ENCODE peak calls at places on chromosomes 4 and X, in four cellular contexts. H, T, L and J are unnamed samples.

GRCh38 chr4:54322817-54323417 is 93.8 kb downstream of the PDGFRA start:
- DNase-seq in L (no peak), T (peak), H (peak), J (peak)

GRCh38 chr4:182240161-182241130 is 2.8 kb upstream of the TENM3 start:
- DNase-seq in L (no peak), T (peak), H (no peak), J (no peak)

GRCh38 chr4:109967798-109968520 is 55.3 kb downstream of the EGF start:
- DNase-seq in T (no peak), L (no peak), H (no peak), J (no peak)

GRCh38 chrX:69093960-69094935 is 71.0 kb downstream of the PJA1 start:
- DNase-seq in T (peak), L (no peak), H (peak), J (peak)

GRCh38 chr4:38872620-38873019 is 5.0 kb downstream of the FAM114A1 start:
- DNase-seq in H (no peak), L (no peak), T (peak), J (no peak)

GRCh38 chrX:79270401-79270800 is 96.7 kb downstream of the ITM2A start:
- DNase-seq in L (peak), H (no peak), T (no peak), J (peak)

GRCh38 chrX:22128961-22129360 is 96.8 kb downstream of the PHEX start:
- DNase-seq in L (no peak), T (no peak), H (no peak), J (no peak)

GRCh38 chr4:154578919-154579318 is 11.6 kb downstream of the FGA start:
- DNase-seq in T (no peak), L (no peak), H (no peak), J (no peak)

GRCh38 chr4:177047851-177048174 is 255.1 kb upstream of the VEGFC start:
- DNase-seq in L (no peak), T (no peak), H (no peak), J (no peak)

GRCh38 chrX:53795583-53795982 is 109.1 kb upstream of the HUWE1 start:
- DNase-seq in T (no peak), L (no peak), H (no peak), J (no peak)

GRCh38 chr4:24719615-24720014 is 75.8 kb upstream of the SOD3 start:
- DNase-seq in H (no peak), L (no peak), T (no peak), J (no peak)

GRCh38 chrX:72073614-72074013 is 58.1 kb downstream of the RTL5 start:
- DNase-seq in H (no peak), T (no peak), L (no peak), J (no peak)

GRCh38 chr4:92387459-92388069 is 83.8 kb downstream of the GRID2 start:
- DNase-seq in L (peak), T (peak), H (no peak), J (no peak)

GRCh38 chr4:2304321-2304876 is 42.5 kb upstream of the MXD4 start:
- DNase-seq in L (no peak), H (no peak), T (no peak), J (no peak)

GRCh38 chrX:148573119-148573518 is 72.7 kb downstream of the AFF2 start:
- DNase-seq in H (no peak), L (no peak), T (no peak), J (peak)

GRCh38 chr4:12445711-12446110 is 1017.0 kb upstream of the HS3ST1 start:
- DNase-seq in H (no peak), L (no peak), T (no peak), J (no peak)

GRCh38 chr4:174284181-174284886 is 623 bp downstream of the CEP44 start:
- DNase-seq in L (no peak), H (no peak), T (peak), J (no peak)

GRCh38 chrX:43866423-43866822 is 15.8 kb downstream of the MAOB start:
- DNase-seq in T (no peak), H (no peak), L (no peak), J (no peak)

GRCh38 chr4:122826596-122827257 is at the start of gene FGF2:
- DNase-seq in H (peak), L (no peak), T (no peak), J (peak)

GRCh38 chrX:110417128-110417527 is 58.5 kb downstream of the RTL9 start:
- DNase-seq in H (no peak), L (no peak), T (no peak), J (no peak)

GRCh38 chrX:110418857-110419249 is 60.2 kb downstream of the RTL9 start:
- DNase-seq in L (no peak), T (no peak), H (peak), J (no peak)

GRCh38 chrX:110421499-110422455 is 63.1 kb downstream of the RTL9 start:
- DNase-seq in L (no peak), H (no peak), T (no peak), J (no peak)

GRCh38 chrX:110418220-110418856 is 59.7 kb downstream of the RTL9 start:
- DNase-seq in T (no peak), L (no peak), H (peak), J (peak)

DNA sequence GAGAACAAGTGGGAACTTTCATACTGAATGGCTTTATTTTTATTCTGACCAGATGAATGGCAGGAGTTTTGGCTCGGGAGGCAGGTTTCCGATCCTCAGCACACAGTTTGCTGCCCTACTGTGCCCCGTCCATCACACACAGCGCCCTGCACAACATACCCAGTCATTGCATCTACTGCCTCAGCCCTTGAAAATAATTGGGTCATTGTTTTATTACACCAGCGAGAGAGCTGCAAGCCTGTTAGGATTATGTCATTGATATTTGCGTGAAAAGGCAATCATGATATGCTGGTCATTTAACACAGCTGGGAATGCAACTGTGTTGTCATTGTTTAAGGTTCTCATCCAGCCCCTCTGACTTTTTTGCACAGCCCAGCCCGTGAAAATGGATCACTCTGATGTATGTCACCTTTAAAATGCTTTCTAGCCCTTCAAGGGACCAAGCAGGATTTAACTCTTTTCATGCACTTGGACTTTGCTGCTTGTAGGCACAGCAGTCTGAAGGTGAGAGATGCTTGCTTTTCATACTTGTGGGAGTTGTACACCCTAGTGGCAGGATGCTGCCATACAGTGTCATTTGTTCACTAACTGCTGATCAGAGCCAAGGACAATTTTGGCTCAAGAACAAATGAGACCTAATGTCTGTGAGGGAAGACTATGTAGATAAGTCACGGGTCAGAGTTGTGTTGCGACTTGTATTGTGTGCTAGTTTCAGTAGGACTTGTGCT is 62.3 kb downstream of the RTL9 start:
- DNase-seq in H (peak), T (no peak), L (no peak), J (no peak)
- TF ChIP-seq NR2C2 in H (no peak), T (no peak), L (no peak), J (no peak)

DNA sequence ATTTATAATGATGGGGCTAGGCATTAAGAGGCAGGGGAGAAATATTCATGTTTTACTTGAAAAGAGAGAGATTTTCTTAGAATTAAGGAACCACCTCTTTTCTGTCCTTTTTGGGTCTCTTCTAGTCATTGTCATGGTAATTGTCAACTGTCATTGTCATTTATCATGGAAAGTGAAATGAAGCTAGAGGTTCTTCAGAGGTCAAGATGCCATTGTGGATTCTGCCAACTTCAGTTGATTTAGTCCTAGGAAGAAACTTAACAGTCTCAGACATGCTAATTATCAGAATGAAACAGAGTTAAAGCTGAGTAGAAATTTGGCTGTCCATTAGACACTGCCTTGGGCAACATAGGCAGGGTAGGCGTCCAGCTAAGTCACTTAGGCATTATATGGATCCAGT is 796.1 kb upstream of the ADGRL3 start:
- DNase-seq in T (no peak), H (no peak), L (no peak), J (no peak)
- TF ChIP-seq NR2C2 in T (no peak), H (no peak), L (no peak), J (no peak)

GRCh38 chrX:138756234-138756633 is 44.7 kb upstream of the FGF13 start:
- DNase-seq in T (no peak), L (no peak), H (no peak), J (peak)
- TF ChIP-seq NR2C2 in T (no peak), L (no peak), H (no peak), J (no peak)

GRCh38 chr4:148716361-148717063 is 274.3 kb upstream of the NR3C2 start:
- DNase-seq in L (no peak), T (no peak), H (no peak), J (peak)
- TF ChIP-seq NR2C2 in L (no peak), T (no peak), H (no peak), J (no peak)

DNA sequence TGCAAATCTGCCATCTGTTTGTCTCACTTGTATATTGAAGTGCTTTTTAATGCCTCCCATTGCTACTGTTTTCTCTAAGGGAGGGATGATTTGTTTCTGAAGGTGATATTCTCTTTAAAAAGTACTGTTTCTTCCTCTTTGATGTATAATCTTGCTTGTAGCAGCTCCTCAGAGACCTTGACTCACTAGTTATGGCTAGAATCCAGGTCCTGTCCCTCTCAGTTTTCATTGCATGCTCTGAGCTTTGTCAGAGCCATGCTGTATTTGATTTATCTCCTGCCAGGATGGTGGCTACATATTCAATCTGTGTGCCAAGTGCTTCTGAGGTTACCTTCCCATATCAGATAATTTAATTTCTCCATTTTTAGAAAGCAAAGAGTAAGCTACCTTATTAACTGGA is 56.0 kb downstream of the GLUD2 start:
- DNase-seq in L (no peak), H (no peak), T (no peak), J (no peak)
- TF ChIP-seq NR2C2 in L (no peak), H (no peak), T (no peak), J (no peak)

DNA sequence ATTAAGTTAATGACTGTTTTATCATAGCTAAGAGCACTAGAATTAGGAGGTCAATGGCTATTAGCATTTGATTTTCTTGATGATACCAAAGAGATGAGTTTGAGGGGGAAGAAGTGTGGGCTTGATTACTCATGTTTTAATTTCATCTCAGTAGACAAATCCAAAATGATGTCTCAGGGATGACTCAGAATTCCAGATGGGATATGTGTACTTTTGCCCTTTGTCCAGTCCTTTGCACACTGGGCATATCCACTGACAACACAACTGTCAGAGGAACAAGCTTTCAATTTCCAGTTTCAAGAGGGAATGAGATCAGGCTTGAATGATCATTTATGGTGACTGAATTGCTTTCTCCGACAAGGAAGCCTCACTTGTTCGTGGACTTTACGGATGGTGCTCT is 325.3 kb upstream of the FTHL17 start:
- DNase-seq in T (no peak), H (no peak), L (no peak), J (no peak)
- TF ChIP-seq NR2C2 in T (no peak), H (no peak), L (no peak), J (no peak)

GRCh38 chr4:77586953-77587383 is 18.7 kb upstream of the CXCL13 start:
- DNase-seq in H (no peak), L (peak), T (no peak), J (no peak)
- TF ChIP-seq NR2C2 in H (no peak), L (no peak), T (no peak), J (no peak)

GRCh38 chr4:158860856-158861255 is 92.0 kb downstream of the FNIP2 start:
- DNase-seq in L (peak), H (no peak), T (no peak), J (no peak)

GRCh38 chr4:158856852-158857251 is 88.0 kb downstream of the FNIP2 start:
- DNase-seq in H (no peak), T (peak), L (no peak), J (no peak)

GRCh38 chr4:158859661-158860060 is 90.8 kb downstream of the FNIP2 start:
- DNase-seq in T (no peak), L (no peak), H (no peak), J (no peak)

GRCh38 chr4:158861281-158861680 is 92.5 kb downstream of the FNIP2 start:
- DNase-seq in T (no peak), L (no peak), H (no peak), J (no peak)

DNA sequence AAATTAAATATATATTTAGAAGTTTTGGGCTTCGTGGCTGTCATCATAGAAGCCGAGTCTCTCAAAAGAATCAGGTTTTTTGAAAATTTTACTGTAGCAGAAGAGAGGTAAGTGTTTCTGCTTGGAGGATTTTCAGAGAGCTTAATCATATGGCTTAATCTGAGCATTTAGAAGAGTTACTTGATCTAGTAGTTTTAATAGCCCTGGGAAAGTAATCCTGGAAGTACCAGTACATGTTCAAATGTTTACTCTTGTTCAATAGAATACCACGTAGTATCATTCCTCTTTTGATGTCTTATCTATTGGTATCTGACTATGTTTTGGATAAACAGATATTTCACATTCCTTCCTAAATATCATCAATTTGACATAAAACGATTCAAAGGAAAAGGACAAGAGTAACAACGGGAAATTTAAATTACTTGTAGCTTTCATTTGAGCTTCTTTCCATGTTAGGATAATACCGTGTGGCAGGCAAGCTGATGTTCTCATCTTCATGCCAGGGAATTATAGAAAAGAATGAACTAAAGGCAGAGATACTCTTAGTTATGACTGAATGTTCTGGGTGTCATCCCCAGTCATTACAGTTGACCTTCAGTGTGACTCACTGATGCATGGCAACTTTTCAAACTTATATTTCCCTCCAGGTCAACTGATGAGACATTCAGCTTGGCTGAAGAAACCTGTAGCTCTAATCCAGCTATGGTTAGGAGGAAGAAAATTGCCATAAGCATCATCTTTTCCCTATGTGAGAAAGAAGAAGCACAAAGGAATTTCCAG is 89.8 kb downstream of the FNIP2 start:
- DNase-seq in H (no peak), L (no peak), T (peak), J (no peak)
- TF ChIP-seq NR2C2 in H (no peak), L (no peak), T (no peak), J (no peak)

DNA sequence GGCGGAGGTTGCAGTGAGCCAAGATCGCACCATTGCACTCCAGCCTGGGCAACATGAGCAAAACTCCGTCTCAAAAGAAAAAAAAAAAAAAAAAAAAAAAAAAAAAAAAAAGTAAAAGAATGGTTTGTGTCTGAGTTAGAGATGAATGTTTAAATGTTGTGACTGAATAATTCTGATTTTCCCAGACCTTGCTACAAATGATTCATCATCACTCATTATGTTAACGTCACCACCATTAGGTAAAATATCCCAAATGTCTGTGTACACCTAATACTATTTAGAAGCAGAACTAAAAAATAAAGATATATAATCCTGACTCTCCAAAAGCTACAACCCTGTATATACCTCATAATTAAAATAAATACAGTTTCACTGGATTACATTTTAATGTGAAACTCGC is 70.8 kb downstream of the HHIP start:
- DNase-seq in T (no peak), L (no peak), H (no peak), J (no peak)
- TF ChIP-seq NR2C2 in T (no peak), L (no peak), H (no peak), J (no peak)